ENCODE peak calls at places on chromosomes 7 and 10, in seven cellular contexts. G, R, U, F, P, Y and O are unnamed samples.

GRCh38 chr7:51135576-51135975 is 181.0 kb downstream of the COBL start:
- DNase-seq in G (no peak), R (no peak), U (no peak), F (no peak), P (no peak), Y (no peak), O (no peak)

GRCh38 chr10:120486671-120487205 is 29.7 kb downstream of the PLPP4 start:
- DNase-seq in G (no peak), R (no peak), U (no peak), F (peak; percentile 26), P (no peak), Y (no peak), O (no peak)

GRCh38 chr7:35454575-35455385 is 200.9 kb upstream of the TBX20 start:
- DNase-seq in G (no peak), R (peak; percentile 39), U (no peak), F (no peak), P (no peak), Y (no peak), O (no peak)

GRCh38 chr10:53786236-53786635 is 1013.7 kb upstream of the MBL2 start:
- DNase-seq in G (peak; percentile 26), R (peak; percentile 70), U (no peak), F (peak; percentile 73), P (peak; percentile 2), Y (no peak), O (no peak)

GRCh38 chr7:151599401-151600227 is 79.9 kb upstream of the RHEB start:
- DNase-seq in G (no peak), R (no peak), U (no peak), F (no peak), P (no peak), Y (no peak), O (peak; percentile 68)

GRCh38 chr7:3134715-3135114 is 91.0 kb upstream of the CARD11 start:
- DNase-seq in G (no peak), R (no peak), U (peak; percentile 16), F (no peak), P (no peak), Y (no peak), O (no peak)

GRCh38 chr10:19200211-19200610 is 151.6 kb downstream of the MALRD1 start:
- DNase-seq in G (no peak), R (no peak), U (no peak), F (no peak), P (no peak), Y (no peak), O (no peak)

GRCh38 chr10:75959209-75959608 is 527.8 kb downstream of the LRMDA start:
- DNase-seq in G (no peak), R (no peak), U (no peak), F (no peak), P (peak; percentile 54), Y (no peak), O (peak; percentile 80)

GRCh38 chr10:132487241-132488135 is 50.1 kb upstream of the INPP5A start:
- DNase-seq in G (no peak), R (peak; percentile 10), U (no peak), F (no peak), P (no peak), Y (no peak), O (no peak)

GRCh38 chr10:71687077-71687476 is 32.5 kb downstream of the C10orf105 start:
- DNase-seq in G (no peak), R (no peak), U (no peak), F (no peak), P (no peak), Y (no peak), O (no peak)

GRCh38 chr7:1019789-1020610 is 24.3 kb upstream of the GPR146 start:
- DNase-seq in G (no peak), R (no peak), U (no peak), F (no peak), P (no peak), Y (no peak), O (no peak)

GRCh38 chr10:12704488-12704887 is 297.0 kb downstream of the CCDC3 start:
- DNase-seq in G (no peak), R (no peak), U (no peak), F (no peak), P (no peak), Y (no peak), O (no peak)

GRCh38 chr10:74063256-74063655 is 65.3 kb downstream of the VCL start:
- DNase-seq in G (no peak), R (no peak), U (no peak), F (no peak), P (no peak), Y (no peak), O (no peak)

GRCh38 chr10:29470355-29470705 is 164.4 kb downstream of the SVIL start:
- DNase-seq in G (peak; percentile 31), R (peak; percentile 79), U (peak; percentile 42), F (peak; percentile 91), P (no peak), Y (no peak), O (no peak)

GRCh38 chr7:134452991-134453473 is 5.9 kb downstream of the AKR1B1 start:
- DNase-seq in G (no peak), R (no peak), U (no peak), F (no peak), P (no peak), Y (no peak), O (no peak)

GRCh38 chr7:131941291-131941690 is 384.9 kb upstream of the PODXL start:
- DNase-seq in G (no peak), R (no peak), U (no peak), F (no peak), P (no peak), Y (no peak), O (no peak)

GRCh38 chr10:110496553-110497437 is 912 bp upstream of the DUSP5 start:
- DNase-seq in G (no peak), R (no peak), U (no peak), F (no peak), P (no peak), Y (no peak), O (no peak)

GRCh38 chr7:51309361-51310130 is 7.1 kb downstream of the COBL start:
- DNase-seq in G (no peak), R (peak; percentile 36), U (no peak), F (peak; percentile 32), P (no peak), Y (no peak), O (no peak)

GRCh38 chr7:34070486-34071323 is 165.4 kb downstream of the BMPER start:
- DNase-seq in G (no peak), R (no peak), U (no peak), F (no peak), P (no peak), Y (no peak), O (no peak)

GRCh38 chr7:74063223-74063641 is 20.4 kb upstream of the LIMK1 start:
- DNase-seq in G (no peak), R (no peak), U (no peak), F (no peak), P (no peak), Y (no peak), O (no peak)
- TF ChIP-seq SP1 in G (no peak), R (no peak), U (no peak), F (no peak), P (no peak), Y (no peak), O (no peak)

GRCh38 chr10:26274391-26274790 is 57.8 kb downstream of the GAD2 start:
- DNase-seq in G (no peak), R (no peak), U (no peak), F (no peak), P (no peak), Y (no peak), O (no peak)
- TF ChIP-seq SP1 in G (no peak), R (no peak), U (no peak), F (no peak), P (no peak), Y (no peak), O (no peak)

GRCh38 chr10:97701438-97702064 is 12.0 kb upstream of the MARVELD1 start:
- DNase-seq in G (peak; percentile 89), R (peak; percentile 44), U (peak; percentile 70), F (peak; percentile 66), P (peak; percentile 70), Y (no peak), O (no peak)
- TF ChIP-seq SP1 in G (no peak), R (no peak), U (no peak), F (no peak), P (no peak), Y (no peak), O (peak; percentile 5)

DNA sequence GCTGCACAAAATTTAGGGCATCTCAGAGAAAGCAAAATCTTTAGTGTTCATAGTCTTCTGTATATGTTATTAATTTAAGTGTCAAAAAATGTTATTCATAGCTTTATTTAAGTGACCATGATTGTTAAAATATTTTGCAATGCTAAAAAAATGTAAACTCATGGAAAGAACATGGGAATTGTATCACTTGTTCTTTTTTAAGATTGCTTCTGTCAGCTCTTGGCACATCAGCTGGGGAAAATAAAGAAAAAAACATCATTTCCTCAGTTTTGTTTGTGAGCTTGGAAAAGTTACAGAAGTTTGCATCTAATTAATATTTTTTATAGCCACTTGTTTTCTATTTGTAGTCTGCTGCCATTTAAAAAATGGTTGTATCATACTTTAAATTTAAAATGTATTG is 285.9 kb upstream of the CSTF2T start:
- DNase-seq in G (no peak), R (no peak), U (no peak), F (no peak), P (no peak), Y (no peak), O (no peak)
- TF ChIP-seq SP1 in G (no peak), R (no peak), U (no peak), F (no peak), P (no peak), Y (no peak), O (no peak)

DNA sequence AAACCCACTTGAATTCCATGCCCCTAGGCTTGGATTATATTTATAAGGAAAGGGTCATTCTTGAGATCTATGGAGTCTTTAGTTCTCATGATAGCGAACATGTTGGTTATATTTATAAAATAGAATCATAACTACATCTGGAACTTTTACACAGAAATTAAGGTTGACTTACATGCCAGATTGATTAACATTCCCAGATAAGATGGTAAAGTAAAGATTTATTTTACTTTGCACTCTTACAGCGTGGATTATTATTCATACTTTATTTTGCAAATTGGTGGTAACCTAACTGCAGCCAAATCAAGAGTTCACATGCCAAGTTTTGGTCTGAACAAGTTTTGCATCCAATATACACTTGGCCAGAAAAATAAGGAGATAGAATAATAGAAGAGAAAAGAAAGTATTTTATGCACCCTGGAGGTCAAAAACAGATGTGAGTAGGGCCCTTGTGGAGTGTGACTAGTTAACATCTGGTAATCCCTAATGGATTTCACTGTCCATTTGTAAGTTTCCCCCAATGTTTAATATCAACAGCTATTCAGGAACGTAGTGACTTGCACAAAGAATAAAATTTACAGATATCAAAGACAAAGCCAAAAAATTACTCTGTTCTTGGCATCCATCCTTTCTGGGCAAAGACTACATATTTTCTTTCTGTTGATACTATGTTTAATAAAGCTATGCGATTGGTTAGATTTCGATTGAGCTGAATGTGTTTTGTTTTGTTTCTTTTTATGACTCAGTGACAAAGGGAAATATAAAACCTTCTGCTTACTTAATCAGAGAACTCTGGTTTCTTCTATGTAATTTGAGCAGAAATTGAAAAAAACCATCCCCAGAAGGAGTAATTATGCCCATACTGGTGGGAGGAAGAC is 10.1 kb upstream of the TMEM26 start:
- DNase-seq in G (no peak), R (no peak), U (no peak), F (no peak), P (no peak), Y (no peak), O (no peak)
- TF ChIP-seq SP1 in G (no peak), R (no peak), U (no peak), F (no peak), P (no peak), Y (no peak), O (no peak)